ENCODE peak calls at places on chromosomes 3 and 15, in seven cellular contexts. U is HEK293T; B is glutamatergic neuron; W is activated T-cell treated with anti-CD3 and anti-CD28 coated beads for 1 hour; R is stimulated activated CD4-positive, alpha-beta T cell treated with anti-CD3 and anti-CD28 coated beads, Interleukin-1b, Interleukin-23, amount 100 ng/mL, for 1 hour; O is progenitor cell of endocrine pancreas; C is SHP77. Q is an unnamed sample.

GRCh38 chr15:66024998-66025397 is 155.7 kb downstream of the RAB11A start:
- DNase-seq in R (no peak), O (no peak), B (no peak), U (no peak), W (no peak), C (no peak), Q (no peak)

GRCh38 chr3:192916455-192917257 is 1.0 kb downstream of the MB21D2 start:
- DNase-seq in C (peak), O (peak), W (no peak), R (no peak), U (peak), B (peak), Q (peak)

GRCh38 chr3:182609575-182610156 is 183.6 kb upstream of the ATP11B start:
- DNase-seq in C (peak), U (peak), W (no peak), B (no peak), O (no peak), R (no peak), Q (peak)

GRCh38 chr3:162437480-162437879 is 940.9 kb downstream of the OTOL1 start:
- DNase-seq in C (no peak), R (no peak), U (no peak), B (no peak), W (no peak), O (no peak), Q (no peak)

GRCh38 chr3:96330795-96331194 is 483.6 kb upstream of the EPHA6 start:
- DNase-seq in R (no peak), B (no peak), O (no peak), U (no peak), C (no peak), W (no peak), Q (no peak)

GRCh38 chr3:74145277-74145676 is 469.2 kb downstream of the CNTN3 start:
- DNase-seq in W (no peak), R (no peak), C (no peak), U (no peak), B (no peak), O (no peak), Q (no peak)

GRCh38 chr15:41042851-41043250 is 73.2 kb downstream of the INO80 start:
- DNase-seq in O (no peak), R (no peak), C (no peak), W (no peak), U (no peak), B (no peak), Q (no peak)

GRCh38 chr3:5186854-5187151 is 704 bp upstream of the EDEM1 start:
- DNase-seq in B (no peak), R (no peak), C (no peak), O (no peak), W (no peak), U (peak), Q (peak)

GRCh38 chr3:193775421-193776077 is 182.5 kb downstream of the OPA1 start:
- DNase-seq in B (no peak), U (no peak), R (no peak), C (no peak), W (no peak), O (no peak), Q (no peak)

GRCh38 chr3:72938471-72939265 is 50.8 kb downstream of the GXYLT2 start:
- DNase-seq in U (peak), R (no peak), B (no peak), O (no peak), C (peak), W (no peak), Q (peak)

GRCh38 chr3:152073267-152073666 is 195.5 kb upstream of the MBNL1 start:
- DNase-seq in U (no peak), C (no peak), W (no peak), B (no peak), O (no peak), R (no peak), Q (no peak)

GRCh38 chr3:151491525-151491924 is 30.7 kb upstream of the IGSF10 start:
- DNase-seq in C (no peak), U (no peak), B (no peak), O (no peak), W (no peak), R (no peak), Q (no peak)

GRCh38 chr3:184789314-184789998 is 22.5 kb upstream of the VPS8 start:
- DNase-seq in W (no peak), U (no peak), C (no peak), R (no peak), B (no peak), O (no peak), Q (no peak)